ENCODE peak calls at places on chromosomes 4 and X, in seven cellular contexts. C is endodermal cell, B is PC-3, F is IMR-90, N is H9, U is fibroblast of lung, L is kidney. S is an unnamed sample.
A peak's percentile ranks its signal among the peaks of the same experiment; 100 is the strongest.

GRCh38 chrX:154401918-154402621 is 3.9 kb downstream of the RPL10 start:
- DNase-seq in F (peak; percentile 33), U (no peak), C (peak; percentile 61), B (peak; percentile 44), L (no peak), N (no peak), S (no peak)

GRCh38 chr4:37008199-37008598 is 236.3 kb upstream of the NWD2 start:
- DNase-seq in C (no peak), L (no peak), F (no peak), N (no peak), U (peak; percentile 1), B (peak; percentile 91), S (no peak)

GRCh38 chr4:41142356-41142755 is 72.0 kb downstream of the APBB2 start:
- DNase-seq in U (no peak), B (no peak), N (no peak), C (no peak), F (no peak), L (no peak), S (no peak)

GRCh38 chr4:80963051-80963450 is 67.5 kb upstream of the BMP3 start:
- DNase-seq in C (no peak), B (peak; percentile 11), N (no peak), F (peak; percentile 29), U (peak; percentile 18), L (no peak), S (peak; percentile 14)

GRCh38 chr4:109945056-109945455 is 32.4 kb downstream of the EGF start:
- DNase-seq in B (peak; percentile 30), N (no peak), F (no peak), L (no peak), C (no peak), U (no peak), S (peak; percentile 55)

GRCh38 chr4:154779362-154779947 is 1.6 kb upstream of the RBM46 start:
- DNase-seq in L (no peak), C (no peak), N (no peak), U (peak; percentile 39), B (peak; percentile 49), F (peak; percentile 39), S (peak; percentile 58)

GRCh38 chr4:110270492-110271197 is 72.2 kb upstream of the ELOVL6 start:
- DNase-seq in F (peak; percentile 67), N (no peak), B (peak; percentile 54), U (peak; percentile 95), L (no peak), C (no peak), S (peak; percentile 18)

GRCh38 chr4:112766422-112766821 is 129.5 kb downstream of the LARP7 start:
- DNase-seq in L (no peak), U (peak; percentile 20), N (no peak), B (peak; percentile 27), C (peak; percentile 77), F (peak; percentile 17), S (no peak)

GRCh38 chr4:139887962-139888735 is 222.5 kb downstream of the MGST2 start:
- DNase-seq in B (peak; percentile 26), C (peak; percentile 62), L (no peak), F (no peak), U (no peak), N (no peak), S (peak; percentile 72)
- H3K27ac ChIP-seq in B (peak overlapping the region; percentile 50), C (no peak overlapping the region), L (no peak overlapping the region), F (no peak overlapping the region), U (no peak overlapping the region), N (no peak overlapping the region), S (peak overlapping the region; percentile 87)

GRCh38 chrX:123976671-123977316 is 15.3 kb downstream of the STAG2 start:
- DNase-seq in B (peak; percentile 69), U (peak; percentile 30), N (no peak), C (no peak), F (peak; percentile 47), L (no peak), S (peak; percentile 20)
- TF ChIP-seq CTCF in B (peak; percentile 67), U (peak; percentile 11), N (peak; percentile 13), C (peak; percentile 39), F (peak; percentile 44), L (peak; percentile 22), S (peak; percentile 11)

GRCh38 chrX:153307546-153308175 is 13.9 kb downstream of the PNMA6F start:
- DNase-seq in C (no peak), B (no peak), U (no peak), L (no peak), N (no peak), F (no peak), S (no peak)

GRCh38 chrX:153312842-153313241 is 8.7 kb downstream of the PNMA6F start:
- DNase-seq in N (no peak), U (no peak), B (no peak), C (no peak), F (no peak), L (no peak), S (no peak)

GRCh38 chrX:153317306-153317705 is 4.3 kb downstream of the PNMA6F start:
- DNase-seq in N (no peak), B (no peak), C (no peak), F (no peak), L (no peak), U (no peak), S (no peak)

GRCh38 chrX:153310901-153311300 is 10.7 kb downstream of the PNMA6F start:
- DNase-seq in C (peak; percentile 64), B (no peak), N (peak; percentile 48), F (no peak), U (no peak), L (no peak), S (no peak)

GRCh38 chrX:153312041-153312440 is 9.5 kb downstream of the PNMA6F start:
- DNase-seq in F (no peak), L (no peak), N (no peak), C (no peak), B (no peak), U (no peak), S (no peak)
- H3K27ac ChIP-seq in F (no peak overlapping the region), L (no peak overlapping the region), N (no peak overlapping the region), C (no peak overlapping the region), B (no peak overlapping the region), U (no peak overlapping the region), S (no peak overlapping the region)

GRCh38 chr4:20305976-20306375 is 54.3 kb downstream of the SLIT2 start:
- DNase-seq in C (no peak), N (no peak), L (no peak), B (peak; percentile 36), F (peak; percentile 59), U (no peak), S (no peak)
- TF ChIP-seq CTCF in C (no peak), N (no peak), L (peak; percentile 36), B (peak; percentile 49), F (peak; percentile 54), U (peak; percentile 49), S (no peak)

GRCh38 chr4:165597581-165598480 is 219.0 kb downstream of the CPE start:
- DNase-seq in N (no peak), C (no peak), U (no peak), L (no peak), F (no peak), B (no peak), S (no peak)

GRCh38 chr4:165604181-165604580 is 225.4 kb downstream of the CPE start:
- DNase-seq in B (no peak), U (no peak), L (no peak), C (no peak), F (no peak), N (no peak), S (no peak)

GRCh38 chr4:165606465-165607205 is 227.8 kb downstream of the CPE start:
- DNase-seq in U (no peak), C (no peak), F (no peak), B (no peak), N (no peak), L (no peak), S (no peak)

GRCh38 chr4:165605811-165606210 is 227.0 kb downstream of the CPE start:
- DNase-seq in B (no peak), N (no peak), U (no peak), C (no peak), F (no peak), L (no peak), S (no peak)

DNA sequence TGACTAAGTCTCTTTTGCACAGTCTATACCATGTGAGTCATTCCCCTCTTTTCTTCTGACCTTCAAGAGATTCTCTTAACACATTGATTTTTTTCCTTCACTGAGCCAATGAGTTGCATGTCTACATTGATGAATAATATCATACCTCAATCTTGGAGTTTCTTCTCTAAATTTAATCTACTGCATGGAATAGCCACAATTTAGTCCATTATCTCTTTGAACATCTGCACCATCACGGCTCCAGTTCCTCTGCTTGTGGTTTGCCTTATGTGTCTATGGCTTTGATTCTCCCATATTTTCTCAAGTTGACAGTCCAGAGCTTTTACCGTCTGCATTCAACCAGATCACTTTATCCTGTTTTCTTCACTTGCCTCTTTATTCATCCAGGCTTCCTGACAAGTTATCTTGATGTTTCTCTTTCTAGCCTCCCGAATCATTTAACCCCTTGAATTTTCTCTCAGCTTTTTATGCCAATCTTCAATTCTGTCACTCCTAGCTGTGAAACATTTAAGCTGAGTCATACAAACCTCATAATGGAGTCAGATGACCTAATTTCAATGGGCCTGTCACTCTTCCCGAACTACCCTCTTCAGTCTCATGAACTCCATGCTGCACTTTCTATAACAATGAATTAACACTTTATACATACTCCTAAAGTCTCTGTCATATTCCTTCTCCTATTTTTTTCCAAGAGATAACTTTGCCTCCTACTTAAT is 222.3 kb downstream of the CPE start:
- DNase-seq in U (peak; percentile 59), F (no peak), C (no peak), L (no peak), N (no peak), B (no peak), S (peak; percentile 11)
- H3K27ac ChIP-seq in U (no peak overlapping the region), F (no peak overlapping the region), C (peak overlapping the region; percentile 54), L (no peak overlapping the region), N (no peak overlapping the region), B (no peak overlapping the region), S (no peak overlapping the region)